ENCODE peak calls at places on chromosomes 12 and 14, in six cellular contexts. S is A549; W is effector memory CD8-positive, alpha-beta T cell; K is left cardiac atrium; Z is T-helper 17 cell; V is activated B cell treated with CpG ODN at 0.5 μM for 24 hours. P is an unnamed sample.

GRCh38 chr14:55701638-55702037 is 121.6 kb downstream of the KTN1 start:
- ATAC-seq in S (no peak), W (no peak), K (no peak), Z (no peak), V (peak; percentile 95), P (peak; percentile 89)

GRCh38 chr12:62720661-62721330 is 214.2 kb downstream of the PPM1H start:
- ATAC-seq in S (no peak), W (no peak), K (peak; percentile 71), Z (no peak), V (no peak), P (no peak)

GRCh38 chr14:31320216-31320615 is 100.1 kb downstream of the HEATR5A start:
- ATAC-seq in S (no peak), W (no peak), K (peak; percentile 96), Z (no peak), V (no peak), P (no peak)

GRCh38 chr14:69312608-69313007 is 52.6 kb downstream of the GALNT16 start:
- ATAC-seq in S (no peak), W (no peak), K (no peak), Z (no peak), V (no peak), P (no peak)

GRCh38 chr12:26906704-26907103 is 31.1 kb downstream of the INTS13 start:
- ATAC-seq in S (no peak), W (no peak), K (no peak), Z (no peak), V (no peak), P (no peak)

GRCh38 chr12:1917172-1918070 is 1.0 kb downstream of the CACNA2D4 start:
- ATAC-seq in S (no peak), W (no peak), K (no peak), Z (no peak), V (peak; percentile 64), P (peak; percentile 60)

GRCh38 chr14:21202463-21203358 is 46.8 kb upstream of the OR5AU1 start:
- ATAC-seq in S (no peak), W (no peak), K (no peak), Z (no peak), V (no peak), P (no peak)

GRCh38 chr14:32343926-32344430 is 14.9 kb downstream of the AKAP6 start:
- ATAC-seq in S (no peak), W (no peak), K (no peak), Z (no peak), V (no peak), P (no peak)

GRCh38 chr14:64510127-64510808 is 5.7 kb downstream of the ZBTB1 start:
- ATAC-seq in S (peak; percentile 34), W (peak; percentile 30), K (no peak), Z (peak; percentile 23), V (no peak), P (no peak)

GRCh38 chr14:97446087-97446486 is 648.9 kb downstream of the VRK1 start:
- ATAC-seq in S (no peak), W (no peak), K (no peak), Z (no peak), V (no peak), P (no peak)

GRCh38 chr14:69773571-69774276 is 6.8 kb downstream of the SRSF5 start:
- ATAC-seq in S (peak; percentile 17), W (peak; percentile 37), K (no peak), Z (peak; percentile 20), V (no peak), P (no peak)

GRCh38 chr12:46188170-46188569 is 80.7 kb downstream of the SLC38A1 start:
- ATAC-seq in S (no peak), W (peak; percentile 24), K (no peak), Z (no peak), V (no peak), P (no peak)

GRCh38 chr12:45638386-45638785 is 91.1 kb upstream of the ARID2 start:
- ATAC-seq in S (no peak), W (no peak), K (no peak), Z (no peak), V (no peak), P (no peak)

GRCh38 chr12:46177842-46178608 is 90.8 kb downstream of the SLC38A1 start:
- ATAC-seq in S (no peak), W (peak; percentile 87), K (no peak), Z (peak; percentile 86), V (no peak), P (no peak)

GRCh38 chr12:83196694-83197350 is 510.1 kb downstream of the TMTC2 start:
- ATAC-seq in S (no peak), W (no peak), K (no peak), Z (no peak), V (no peak), P (no peak)

GRCh38 chr12:50677858-50678257 is 86.0 kb upstream of the ATF1 start:
- ATAC-seq in S (no peak), W (no peak), K (peak; percentile 53), Z (no peak), V (no peak), P (no peak)

GRCh38 chr14:50560929-50561280 is 960 bp downstream of the ATL1 start:
- ATAC-seq in S (peak; percentile 71), W (peak; percentile 64), K (peak; percentile 86), Z (peak; percentile 59), V (peak; percentile 35), P (peak; percentile 58)

GRCh38 chr14:87992720-87993484 is at the start of gene GALC:
- ATAC-seq in S (peak; percentile 98), W (peak; percentile 76), K (peak; percentile 96), Z (peak; percentile 84), V (peak; percentile 80), P (peak; percentile 93)

GRCh38 chr12:62882140-62882539 is 52.8 kb downstream of the PPM1H start:
- ATAC-seq in S (no peak), W (no peak), K (no peak), Z (no peak), V (no peak), P (no peak)

GRCh38 chr14:65846469-65846868 is 433.9 kb downstream of the FUT8 start:
- ATAC-seq in S (no peak), W (peak; percentile 62), K (no peak), Z (peak; percentile 65), V (peak; percentile 62), P (peak; percentile 62)

P was measured in stimulated activated memory B cell treated with anti-CD40 and anti-IgM and Interleukin-4, amounts not matched to agents 10 μg/mL and 1 μg/mL and 100 μg/mL, for 72 hours.